ENCODE peak calls at places on chromosome 18, in eight cellular contexts. E is AG04450, D is GM23248, J is heart left ventricle, C is AG04449, W is neuronal stem cell, N is adipocyte, A is fibroblast of villous mesenchyme. P is an unnamed sample.

GRCh38 chr18:40926679-40927078 is 1028.4 kb upstream of the PIK3C3 start:
- DNase-seq in C (peak), A (no peak), W (no peak), J (no peak), N (no peak), E (no peak), D (no peak), P (no peak)

GRCh38 chr18:9574473-9575115 is 39.8 kb downstream of the PPP4R1 start:
- DNase-seq in J (no peak), W (no peak), N (no peak), E (no peak), D (no peak), C (no peak), A (no peak), P (no peak)

GRCh38 chr18:48391863-48392262 is 17.3 kb downstream of the ZBTB7C start:
- DNase-seq in N (peak), C (no peak), E (no peak), W (no peak), J (peak), D (no peak), A (no peak), P (no peak)

GRCh38 chr18:59469463-59470180 is 110.6 kb upstream of the LMAN1 start:
- DNase-seq in D (no peak), C (no peak), A (no peak), W (no peak), N (no peak), E (no peak), J (peak), P (no peak)

GRCh38 chr18:62282188-62282629 is 42.9 kb upstream of the TNFRSF11A start:
- DNase-seq in A (peak), C (peak), E (peak), D (peak), J (no peak), W (no peak), N (peak), P (peak)

GRCh38 chr18:33201509-33201926 is 239.0 kb downstream of the CCDC178 start:
- DNase-seq in C (no peak), A (peak), E (no peak), W (peak), D (peak), N (peak), J (no peak), P (peak)

GRCh38 chr18:39846277-39846676 is 2108.8 kb upstream of the PIK3C3 start:
- DNase-seq in W (no peak), A (peak), J (peak), N (no peak), D (peak), C (no peak), E (peak), P (peak)

GRCh38 chr18:77634495-77634894 is 384.8 kb downstream of the GALR1 start:
- DNase-seq in E (no peak), N (no peak), D (no peak), J (no peak), W (no peak), A (no peak), C (no peak), P (no peak)

GRCh38 chr18:24837065-24837464 is 376.6 kb downstream of the HRH4 start:
- DNase-seq in A (peak), J (no peak), W (no peak), C (peak), E (peak), N (peak), D (peak), P (no peak)

GRCh38 chr18:36518839-36519238 is 221.3 kb downstream of the FHOD3 start:
- DNase-seq in D (no peak), N (no peak), C (no peak), A (no peak), W (no peak), J (peak), E (no peak), P (no peak)

GRCh38 chr18:76584414-76585310 is 89.6 kb upstream of the ZNF516 start:
- DNase-seq in D (no peak), W (no peak), N (no peak), C (no peak), J (no peak), A (no peak), E (no peak), P (no peak)

GRCh38 chr18:32707153-32707552 is 65.7 kb downstream of the KLHL14 start:
- DNase-seq in E (no peak), C (no peak), D (no peak), J (no peak), A (no peak), W (no peak), N (no peak), P (no peak)

GRCh38 chr18:35477497-35477896 is 20.3 kb downstream of the INO80C start:
- DNase-seq in A (no peak), D (no peak), E (no peak), J (no peak), C (no peak), N (no peak), W (no peak), P (no peak)

GRCh38 chr18:59055345-59056032 is 84.2 kb upstream of the SEC11C start:
- DNase-seq in C (no peak), N (no peak), D (no peak), A (no peak), J (no peak), W (no peak), E (no peak), P (peak)

GRCh38 chr18:13436596-13436995 is 218.0 kb downstream of the LDLRAD4 start:
- DNase-seq in C (no peak), N (no peak), J (no peak), D (no peak), A (no peak), W (no peak), E (no peak), P (no peak)

GRCh38 chr18:9209230-9209629 is 72.6 kb downstream of the ANKRD12 start:
- DNase-seq in A (peak), N (peak), J (no peak), C (no peak), W (no peak), E (no peak), D (peak), P (peak)

GRCh38 chr18:57660961-57661360 is 39.3 kb upstream of the NARS1 start:
- DNase-seq in D (peak), W (no peak), C (peak), A (peak), N (peak), J (no peak), E (peak), P (peak)

GRCh38 chr18:74595425-74595824 is 2.2 kb upstream of the ZNF407 start:
- DNase-seq in A (no peak), N (no peak), C (no peak), E (no peak), J (no peak), D (no peak), W (no peak), P (no peak)

GRCh38 chr18:76445275-76445674 is 49.8 kb downstream of the ZNF516 start:
- DNase-seq in C (peak), A (peak), E (no peak), J (no peak), N (peak), D (peak), W (no peak), P (peak)

GRCh38 chr18:70553961-70554325 is 265.1 kb downstream of the SOCS6 start:
- DNase-seq in A (no peak), J (no peak), W (peak), N (no peak), C (no peak), D (peak), E (no peak), P (no peak)

GRCh38 chr18:59220784-59221765 is 1.1 kb downstream of the GRP start:
- DNase-seq in C (no peak), J (no peak), A (no peak), E (no peak), W (no peak), D (peak), N (no peak), P (no peak)

GRCh38 chr18:50285631-50286321 is 1.7 kb downstream of the CXXC1 start:
- DNase-seq in W (no peak), D (no peak), C (no peak), A (no peak), J (no peak), N (no peak), E (no peak), P (no peak)
- H3K4me3 ChIP-seq in W (peak), D (no peak), C (no peak), A (no peak), J (no peak), N (peak), E (peak), P (no peak)

GRCh38 chr18:54830260-54830659 is 2.0 kb downstream of the RAB27B start:
- DNase-seq in E (no peak), A (no peak), J (no peak), D (peak), C (no peak), W (no peak), N (no peak), P (peak)
- H3K4me3 ChIP-seq in E (no peak), A (peak), J (no peak), D (no peak), C (no peak), W (no peak), N (no peak), P (no peak)

GRCh38 chr18:28457784-28458183 is 280.9 kb upstream of the CDH2 start:
- DNase-seq in D (no peak), A (no peak), W (no peak), C (no peak), N (no peak), J (no peak), E (no peak), P (no peak)
- H3K4me3 ChIP-seq in D (no peak), A (no peak), W (no peak), C (no peak), N (no peak), J (no peak), E (no peak), P (no peak)

DNA sequence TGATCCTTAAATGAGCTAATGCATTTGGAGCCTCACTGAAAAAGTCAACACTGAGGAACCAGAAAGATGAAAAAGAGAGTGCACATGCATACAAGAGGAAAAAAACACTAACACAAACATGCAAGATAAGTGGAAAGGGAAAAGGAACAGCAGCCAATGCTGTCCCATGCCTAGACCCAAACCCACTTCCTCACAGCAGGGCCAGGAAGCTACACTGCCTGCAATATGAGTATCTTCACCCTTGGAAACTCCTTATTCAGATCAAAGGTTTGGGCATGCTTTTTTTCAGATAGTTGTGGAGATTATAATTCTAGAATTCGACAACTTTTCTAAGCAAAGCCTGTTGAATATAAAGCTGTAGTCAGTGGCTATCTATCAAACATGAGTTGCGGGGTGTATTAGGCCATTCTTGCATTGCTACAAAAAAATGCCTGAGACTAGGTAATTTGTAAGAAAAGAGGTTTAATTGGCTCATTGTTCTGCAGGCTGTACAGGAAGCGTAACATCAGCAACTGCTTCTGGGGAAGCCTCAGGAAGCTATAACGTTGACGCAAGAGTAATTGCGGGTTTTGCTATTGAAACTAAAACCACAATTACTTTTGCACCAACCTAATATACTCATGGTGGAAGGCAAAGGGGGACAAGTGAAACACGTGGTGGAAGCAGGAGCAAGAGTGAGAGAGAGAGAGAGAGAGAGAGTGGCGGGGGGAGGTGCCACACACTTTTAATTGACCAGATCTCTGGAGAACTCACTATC is 138.2 kb downstream of the MBD2 start:
- DNase-seq in C (no peak), A (no peak), N (no peak), W (no peak), J (no peak), E (no peak), D (no peak), P (no peak)
- H3K4me3 ChIP-seq in C (no peak), A (no peak), N (no peak), W (no peak), J (no peak), E (no peak), D (no peak), P (no peak)

DNA sequence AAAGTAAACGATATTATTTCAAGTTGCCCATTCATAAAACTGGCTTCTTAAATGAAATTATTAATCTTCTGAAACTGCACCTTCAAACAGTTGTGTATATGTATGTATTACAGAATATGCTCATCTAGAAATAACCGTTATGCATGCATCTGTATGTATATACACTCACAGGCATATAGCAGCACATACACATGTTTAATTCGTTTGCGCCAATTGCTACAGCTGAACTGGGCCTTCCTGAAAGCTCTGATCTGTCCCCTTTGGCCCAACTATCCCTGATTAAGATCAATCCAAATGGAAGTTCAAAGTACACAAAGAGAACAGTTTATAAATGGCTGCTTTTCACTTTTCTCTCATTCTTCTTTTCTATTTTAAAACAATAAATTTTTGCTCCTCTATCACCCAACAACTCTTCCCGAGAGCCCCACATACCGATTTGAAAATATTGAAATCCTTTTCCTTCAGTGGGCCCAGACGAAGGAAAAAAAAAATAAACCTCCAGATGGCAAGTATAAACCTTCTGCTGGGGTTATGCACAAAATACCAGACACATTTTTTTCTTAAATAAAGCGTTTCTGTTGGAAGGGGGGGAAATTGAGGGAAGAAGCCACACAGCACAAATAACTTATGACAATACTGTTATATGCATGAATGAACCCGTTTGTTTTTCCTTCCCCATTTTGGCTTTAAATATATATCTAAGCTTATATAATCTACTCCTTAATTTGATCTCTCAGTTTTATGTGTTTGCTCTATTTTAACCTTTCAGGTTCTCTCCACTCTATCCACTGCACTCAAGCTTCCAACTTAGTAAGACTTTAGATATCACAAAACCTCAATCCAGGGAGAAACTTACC is 267.4 kb downstream of the TCF4 start:
- DNase-seq in E (no peak), W (no peak), J (no peak), C (no peak), D (peak), N (peak), A (peak), P (peak)
- H3K4me3 ChIP-seq in E (peak), W (no peak), J (peak), C (peak), D (peak), N (peak), A (peak), P (peak)

GRCh38 chr18:79788096-79789085 is 9.3 kb upstream of the KCNG2 start:
- DNase-seq in C (no peak), W (no peak), J (peak), N (peak), A (no peak), D (peak), E (no peak), P (peak)
- H3K4me3 ChIP-seq in C (peak), W (no peak), J (peak), N (peak), A (no peak), D (peak), E (peak), P (peak)

P was measured in choroid plexus epithelial cell.